ENCODE peak calls at places on chromosomes 11 and 22, in five cellular contexts. One of them, this sample, is unnamed.

GRCh38 chr11:111378773-111379499 is at the start of gene POU2AF1:
- DNase-seq in H1: no peak
- DNase-seq in GM12878: peak
- DNase-seq in K562: no peak
- DNase-seq in HepG2: no peak
- DNase-seq in this sample: no peak

GRCh38 chr11:30445056-30445455 is 122.2 kb downstream of the ARL14EP start:
- DNase-seq in H1: no peak
- DNase-seq in K562: no peak
- DNase-seq in HepG2: no peak
- DNase-seq in GM12878: no peak
- DNase-seq in this sample: no peak

GRCh38 chr11:114762437-114762836 is 84.1 kb downstream of the NXPE2 start:
- DNase-seq in H1: peak
- DNase-seq in HepG2: peak
- DNase-seq in K562: peak
- DNase-seq in GM12878: no peak
- DNase-seq in this sample: no peak

GRCh38 chr11:5452712-5453111 is 3.6 kb downstream of the OR51I2 start:
- DNase-seq in HepG2: no peak
- DNase-seq in GM12878: no peak
- DNase-seq in H1: no peak
- DNase-seq in K562: no peak
- DNase-seq in this sample: no peak

GRCh38 chr22:40300884-40301672 is 45.2 kb upstream of the ADSL start:
- DNase-seq in K562: no peak
- DNase-seq in HepG2: no peak
- DNase-seq in H1: no peak
- DNase-seq in GM12878: peak
- DNase-seq in this sample: no peak

GRCh38 chr11:126918556-126918955 is 82.0 kb downstream of the KIRREL3 start:
- DNase-seq in HepG2: no peak
- DNase-seq in K562: no peak
- DNase-seq in H1: no peak
- DNase-seq in GM12878: no peak
- DNase-seq in this sample: no peak

GRCh38 chr11:132300283-132300682 is 929.9 kb downstream of the NTM start:
- DNase-seq in GM12878: no peak
- DNase-seq in K562: no peak
- DNase-seq in HepG2: no peak
- DNase-seq in H1: no peak
- DNase-seq in this sample: no peak

GRCh38 chr11:74446445-74446844 is 20.9 kb downstream of the KCNE3 start:
- DNase-seq in HepG2: no peak
- DNase-seq in GM12878: no peak
- DNase-seq in H1: no peak
- DNase-seq in K562: no peak
- DNase-seq in this sample: no peak

GRCh38 chr22:50731811-50732624 is 6.0 kb upstream of the ACR start:
- DNase-seq in HepG2: peak
- DNase-seq in K562: peak
- DNase-seq in H1: peak
- DNase-seq in GM12878: no peak
- DNase-seq in this sample: peak

GRCh38 chr11:69417211-69418085 is 64.0 kb upstream of the LINC01488 start:
- DNase-seq in HepG2: no peak
- DNase-seq in H1: no peak
- DNase-seq in GM12878: no peak
- DNase-seq in K562: no peak
- DNase-seq in this sample: no peak

GRCh38 chr11:100640646-100641045 is 46.4 kb upstream of the ARHGAP42 start:
- DNase-seq in K562: no peak
- DNase-seq in H1: no peak
- DNase-seq in HepG2: no peak
- DNase-seq in GM12878: no peak
- DNase-seq in this sample: no peak

GRCh38 chr22:39472570-39473556 is 16.1 kb downstream of the MGAT3 start:
- DNase-seq in HepG2: no peak
- DNase-seq in GM12878: no peak
- DNase-seq in H1: no peak
- DNase-seq in K562: peak
- DNase-seq in this sample: no peak

GRCh38 chr22:19430890-19431541 is 517 bp downstream of the HIRA start:
- DNase-seq in K562: peak
- DNase-seq in HepG2: peak
- DNase-seq in H1: peak
- DNase-seq in GM12878: no peak
- DNase-seq in this sample: no peak

GRCh38 chr11:71525938-71526495 is 1.1 kb upstream of the KRTAP5-7 start:
- DNase-seq in HepG2: peak
- DNase-seq in K562: no peak
- DNase-seq in H1: peak
- DNase-seq in GM12878: no peak
- DNase-seq in this sample: no peak

GRCh38 chr11:59822989-59823566 is 12.5 kb upstream of the MRPL16 start:
- DNase-seq in K562: peak
- DNase-seq in GM12878: no peak
- DNase-seq in HepG2: peak
- DNase-seq in H1: no peak
- DNase-seq in this sample: peak

GRCh38 chr11:119794756-119795155 is 65.8 kb upstream of the NECTIN1 start:
- DNase-seq in HepG2: no peak
- DNase-seq in GM12878: no peak
- DNase-seq in H1: no peak
- DNase-seq in K562: no peak
- DNase-seq in this sample: no peak

DNA sequence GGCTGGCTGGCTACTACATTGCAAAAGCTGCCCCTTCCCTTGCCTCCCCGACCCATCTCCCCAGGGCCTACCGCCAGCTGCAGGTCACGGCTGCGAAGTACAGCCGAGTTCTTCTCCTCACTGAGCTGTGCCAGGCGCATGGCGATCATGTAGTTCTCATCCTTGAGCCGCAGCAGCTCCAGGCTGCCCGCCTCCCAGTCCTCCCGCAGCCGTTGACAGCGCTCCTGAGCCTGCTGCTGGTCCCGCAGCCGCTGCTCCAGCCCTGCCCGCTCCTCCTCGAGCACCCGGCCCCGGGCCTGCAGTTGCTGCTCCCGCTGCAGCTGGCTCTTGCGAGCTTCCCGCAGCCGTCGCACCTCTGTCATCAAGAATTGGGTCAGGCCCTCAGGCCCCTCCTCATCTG is 3.3 kb downstream of the CARD10 start:
- DNase-seq in H1: no peak
- DNase-seq in K562: no peak
- DNase-seq in GM12878: no peak
- DNase-seq in HepG2: no peak
- DNase-seq in this sample: no peak
- H3K4me2 ChIP-seq in H1: no peak
- H3K4me2 ChIP-seq in K562: no peak
- H3K4me2 ChIP-seq in GM12878: no peak
- H3K4me2 ChIP-seq in HepG2: peak
- H3K4me2 ChIP-seq in this sample: no peak

GRCh38 chr11:96050435-96051182 is 126.7 kb upstream of the MTMR2 start:
- DNase-seq in K562: no peak
- DNase-seq in H1: no peak
- DNase-seq in HepG2: peak
- DNase-seq in GM12878: no peak
- DNase-seq in this sample: no peak

GRCh38 chr11:96049426-96049825 is 125.5 kb upstream of the MTMR2 start:
- DNase-seq in K562: no peak
- DNase-seq in HepG2: no peak
- DNase-seq in H1: no peak
- DNase-seq in GM12878: no peak
- DNase-seq in this sample: no peak

GRCh38 chr11:96044747-96045146 is 120.8 kb upstream of the MTMR2 start:
- DNase-seq in GM12878: no peak
- DNase-seq in K562: no peak
- DNase-seq in HepG2: no peak
- DNase-seq in H1: no peak
- DNase-seq in this sample: no peak

GRCh38 chr11:96044311-96044710 is 120.4 kb upstream of the MTMR2 start:
- DNase-seq in K562: no peak
- DNase-seq in GM12878: no peak
- DNase-seq in HepG2: no peak
- DNase-seq in H1: no peak
- DNase-seq in this sample: no peak

GRCh38 chr11:96045622-96046456 is 121.9 kb upstream of the MTMR2 start:
- DNase-seq in HepG2: no peak
- DNase-seq in K562: no peak
- DNase-seq in H1: peak
- DNase-seq in GM12878: no peak
- DNase-seq in this sample: no peak
- TF ChIP-seq SP1 in HepG2: no peak
- TF ChIP-seq SP1 in K562: no peak
- TF ChIP-seq SP1 in H1: no peak
- TF ChIP-seq SP1 in GM12878: no peak
- TF ChIP-seq SP1 in this sample: no peak

DNA sequence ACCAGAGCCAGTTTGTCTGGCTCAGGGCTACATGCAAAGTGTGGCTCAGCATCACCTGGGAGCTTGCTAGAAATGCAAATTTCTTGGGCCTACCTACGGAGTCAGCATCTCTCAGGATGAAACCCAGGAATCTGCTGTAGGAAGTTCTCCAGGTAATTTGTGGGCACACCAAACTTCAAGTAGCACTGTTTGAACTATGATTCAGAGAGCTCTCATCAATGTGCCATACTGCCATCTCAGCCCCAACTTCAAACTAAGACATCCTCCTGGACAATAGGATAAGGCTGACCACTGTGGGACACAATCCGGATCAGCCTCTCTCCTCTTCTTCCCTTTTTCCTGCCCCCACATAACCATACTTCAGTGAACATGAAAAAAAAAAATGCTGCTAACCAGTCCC is 374.5 kb downstream of the METTL15 start:
- DNase-seq in HepG2: no peak
- DNase-seq in GM12878: no peak
- DNase-seq in K562: no peak
- DNase-seq in H1: no peak
- DNase-seq in this sample: no peak
- H3K4me2 ChIP-seq in HepG2: no peak
- H3K4me2 ChIP-seq in GM12878: no peak
- H3K4me2 ChIP-seq in K562: no peak
- H3K4me2 ChIP-seq in H1: no peak
- H3K4me2 ChIP-seq in this sample: no peak

GRCh38 chr11:129790131-129790530 is 25.5 kb upstream of the TMEM45B start:
- DNase-seq in GM12878: no peak
- DNase-seq in K562: no peak
- DNase-seq in HepG2: no peak
- DNase-seq in H1: no peak
- DNase-seq in this sample: no peak

GRCh38 chr11:129788278-129788677 is 27.4 kb upstream of the TMEM45B start:
- DNase-seq in K562: no peak
- DNase-seq in H1: no peak
- DNase-seq in HepG2: no peak
- DNase-seq in GM12878: no peak
- DNase-seq in this sample: no peak

GRCh38 chr11:129791515-129791914 is 24.1 kb upstream of the TMEM45B start:
- DNase-seq in GM12878: no peak
- DNase-seq in H1: no peak
- DNase-seq in HepG2: peak
- DNase-seq in K562: no peak
- DNase-seq in this sample: no peak

GRCh38 chr11:129795089-129795488 is 20.6 kb upstream of the TMEM45B start:
- DNase-seq in K562: no peak
- DNase-seq in GM12878: no peak
- DNase-seq in HepG2: no peak
- DNase-seq in H1: no peak
- DNase-seq in this sample: no peak

GRCh38 chr11:129792663-129793062 is 23.0 kb upstream of the TMEM45B start:
- DNase-seq in H1: no peak
- DNase-seq in GM12878: no peak
- DNase-seq in HepG2: no peak
- DNase-seq in K562: no peak
- DNase-seq in this sample: no peak
- TF ChIP-seq SP1 in H1: no peak
- TF ChIP-seq SP1 in GM12878: no peak
- TF ChIP-seq SP1 in HepG2: no peak
- TF ChIP-seq SP1 in K562: no peak
- TF ChIP-seq SP1 in this sample: no peak

GRCh38 chr11:64242920-64243854 is 2.3 kb downstream of the FKBP2 start:
- DNase-seq in H1: no peak
- DNase-seq in HepG2: no peak
- DNase-seq in K562: peak
- DNase-seq in GM12878: no peak
- DNase-seq in this sample: no peak
- H3K4me2 ChIP-seq in H1: peak
- H3K4me2 ChIP-seq in HepG2: peak
- H3K4me2 ChIP-seq in K562: peak
- H3K4me2 ChIP-seq in GM12878: peak
- H3K4me2 ChIP-seq in this sample: peak

This sample was measured in HCT116.